ENCODE peak calls at places on chromosomes 5 and 9, in five cellular contexts. D, S, Q, U and E are unnamed samples.

GRCh38 chr5:79959407-79959806 is 31.7 kb downstream of the MTX3 start:
- DNase-seq in S (no peak), D (no peak), Q (no peak), U (no peak), E (no peak)

GRCh38 chr5:96331210-96331609 is 101.8 kb downstream of the PCSK1 start:
- DNase-seq in Q (no peak), U (no peak), S (no peak), D (peak), E (no peak)

GRCh38 chr9:18935521-18935920 is 97.5 kb downstream of the SAXO1 start:
- DNase-seq in S (no peak), U (no peak), Q (no peak), D (no peak), E (no peak)

GRCh38 chr5:173301695-173302545 is 26.3 kb downstream of the STC2 start:
- DNase-seq in U (no peak), S (no peak), D (no peak), Q (no peak), E (no peak)

GRCh38 chr5:146825033-146825432 is 53.5 kb downstream of the PPP2R2B start:
- DNase-seq in S (no peak), Q (no peak), U (no peak), D (peak), E (no peak)

GRCh38 chr9:81465468-81466002 is 223.8 kb downstream of the TLE1 start:
- DNase-seq in Q (no peak), U (no peak), S (no peak), D (no peak), E (no peak)

GRCh38 chr5:32018476-32019436 is 155.4 kb downstream of the GOLPH3 start:
- DNase-seq in Q (no peak), U (no peak), D (no peak), S (no peak), E (no peak)

GRCh38 chr5:69454460-69455249 is 37.9 kb upstream of the OCLN start:
- DNase-seq in U (no peak), S (no peak), D (no peak), Q (no peak), E (no peak)

GRCh38 chr9:127568971-127569818 is 42.9 kb upstream of the STXBP1 start:
- DNase-seq in S (peak), U (peak), D (no peak), Q (peak), E (no peak)

GRCh38 chr5:20562545-20562944 is 574.5 kb upstream of the CDH18 start:
- DNase-seq in Q (no peak), S (no peak), D (no peak), U (no peak), E (no peak)

GRCh38 chr5:114678778-114679177 is 316.9 kb downstream of the KCNN2 start:
- DNase-seq in D (no peak), Q (no peak), S (no peak), U (no peak), E (no peak)

GRCh38 chr5:148937239-148937638 is 110.8 kb downstream of the ADRB2 start:
- DNase-seq in U (no peak), S (no peak), D (no peak), Q (no peak), E (no peak)